ENCODE peak calls at places on chromosomes 12 and 14, in four cellular contexts. M is IMR-90, A is tibial artery, U is brain microvascular endothelial cell. Q is an unnamed sample. For H3K36me3, the result is how much of the 10 kb centered on the place peaks cover.

GRCh38 chr14:70094106-70094505 is 94.6 kb downstream of the SLC8A3 start:
- DNase-seq in M (no peak), A (no peak), U (no peak), Q (no peak)

GRCh38 chr12:125889742-125890141 is 824.5 kb downstream of the AACS start:
- DNase-seq in M (no peak), A (no peak), U (no peak), Q (no peak)

GRCh38 chr14:68506645-68507405 is 286.0 kb downstream of the ZFP36L1 start:
- DNase-seq in M (no peak), A (no peak), U (no peak), Q (no peak)

GRCh38 chr12:31899136-31899535 is 60.1 kb upstream of the RESF1 start:
- DNase-seq in M (no peak), A (no peak), U (no peak), Q (no peak)

GRCh38 chr12:115830633-115831032 is 446.9 kb downstream of the MED13L start:
- DNase-seq in M (no peak), A (no peak), U (no peak), Q (no peak)

GRCh38 chr12:47885012-47885501 is 19.7 kb downstream of the VDR start:
- DNase-seq in M (no peak), A (peak), U (no peak), Q (no peak)

GRCh38 chr14:64213079-64213478 is 81.1 kb downstream of the ESR2 start:
- DNase-seq in M (peak), A (no peak), U (no peak), Q (no peak)

GRCh38 chr12:120736404-120737331 is 11.0 kb downstream of the ACADS start:
- DNase-seq in M (no peak), A (no peak), U (no peak), Q (no peak)

GRCh38 chr12:115473257-115473956 is 789.4 kb upstream of the TBX3 start:
- DNase-seq in M (no peak), A (no peak), U (no peak), Q (peak)

GRCh38 chr12:14741153-14741552 is 44.8 kb upstream of the GUCY2C start:
- DNase-seq in M (no peak), A (no peak), U (no peak), Q (no peak)

GRCh38 chr12:78149459-78149858 is 318.8 kb downstream of the NAV3 start:
- DNase-seq in M (no peak), A (no peak), U (no peak), Q (no peak)

GRCh38 chr12:95073698-95074520 is 491 bp upstream of the NR2C1 start:
- DNase-seq in M (no peak), A (no peak), U (no peak), Q (no peak)

GRCh38 chr12:71007025-71007424 is 86.5 kb upstream of the PTPRR start:
- DNase-seq in M (no peak), A (no peak), U (no peak), Q (no peak)

DNA sequence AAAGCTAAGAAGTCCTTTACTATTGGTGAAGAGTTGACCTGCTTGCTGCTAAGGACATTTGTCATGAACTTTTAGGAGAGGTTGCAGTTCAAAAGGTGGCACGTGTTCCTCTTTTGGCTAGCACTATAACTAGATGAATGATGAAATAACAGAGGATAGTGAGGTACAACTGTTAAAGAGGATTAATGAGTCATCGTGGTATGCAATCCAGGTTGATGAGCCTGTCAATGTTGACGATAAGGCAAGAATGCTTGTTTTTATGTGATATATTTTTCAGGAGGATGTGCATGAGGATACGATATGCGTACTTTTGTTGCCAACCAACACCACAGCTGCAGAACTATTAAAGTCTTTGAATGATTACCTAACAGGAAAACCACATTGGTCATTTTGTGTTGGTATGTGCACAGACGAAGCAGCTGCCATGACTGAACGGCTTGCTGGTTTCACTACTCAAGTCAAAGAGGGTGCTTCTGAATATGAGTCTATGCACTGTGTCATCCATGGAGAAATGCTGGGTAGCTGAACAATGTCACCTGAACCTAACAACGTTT is 10.6 kb downstream of the CEP128 start:
- DNase-seq in M (peak), A (no peak), U (peak), Q (peak)
- H3K4me3 ChIP-seq in M (no peak), A (no peak), U (no peak), Q (no peak)

GRCh38 chr12:16046266-16046665 is 135.1 kb downstream of the DERA start:
- DNase-seq in M (no peak), A (no peak), U (no peak), Q (no peak)

GRCh38 chr12:16043480-16043879 is 132.3 kb downstream of the DERA start:
- DNase-seq in M (no peak), A (no peak), U (no peak), Q (no peak)

DNA sequence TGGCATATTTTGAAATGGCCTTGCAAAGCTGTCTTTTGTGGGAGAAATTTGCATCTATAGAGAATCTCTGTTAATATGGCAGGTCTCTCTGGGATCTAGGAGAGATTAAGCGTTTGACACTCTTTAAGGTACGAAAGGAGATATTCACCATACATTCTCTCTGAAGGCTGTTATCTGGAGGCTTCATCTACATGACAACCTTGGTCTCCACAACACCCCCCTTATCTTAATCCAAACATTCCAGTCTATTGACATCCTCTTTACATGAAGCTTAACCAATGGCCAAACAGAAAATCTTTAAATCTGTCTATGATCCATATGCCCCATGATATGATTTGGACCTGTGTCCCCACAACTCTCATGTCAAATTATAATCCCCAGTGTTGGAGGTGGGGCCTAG is 137.4 kb downstream of the DERA start:
- DNase-seq in M (no peak), A (no peak), U (peak), Q (no peak)
- H3K36me3 ChIP-seq in M (under half), A (under half), U (under half), Q (under half)

GRCh38 chr14:101583709-101584048 is 22.4 kb downstream of the DIO3 start:
- DNase-seq in M (no peak), A (no peak), U (no peak), Q (no peak)

GRCh38 chr14:101583006-101583708 is 21.9 kb downstream of the DIO3 start:
- DNase-seq in M (no peak), A (peak), U (no peak), Q (no peak)

GRCh38 chr14:101585211-101585610 is 23.9 kb downstream of the DIO3 start:
- DNase-seq in M (no peak), A (no peak), U (no peak), Q (no peak)

GRCh38 chr14:101582294-101582693 is 21.0 kb downstream of the DIO3 start:
- DNase-seq in M (no peak), A (peak), U (no peak), Q (no peak)

GRCh38 chr14:101584049-101584859 is 23.0 kb downstream of the DIO3 start:
- DNase-seq in M (no peak), A (peak), U (no peak), Q (peak)
- H3K4me3 ChIP-seq in M (no peak), A (peak), U (peak), Q (peak)

GRCh38 chr14:21210023-21210422 is 54.2 kb upstream of the OR5AU1 start:
- DNase-seq in M (no peak), A (no peak), U (no peak), Q (no peak)

GRCh38 chr14:21208554-21208953 is 52.7 kb upstream of the OR5AU1 start:
- DNase-seq in M (no peak), A (no peak), U (no peak), Q (no peak)

GRCh38 chr14:21206753-21207684 is 51.2 kb upstream of the OR5AU1 start:
- DNase-seq in M (no peak), A (no peak), U (no peak), Q (no peak)

GRCh38 chr14:21211509-21211908 is 55.6 kb upstream of the OR5AU1 start:
- DNase-seq in M (no peak), A (no peak), U (no peak), Q (no peak)

GRCh38 chr14:21209185-21209584 is 53.3 kb upstream of the OR5AU1 start:
- DNase-seq in M (no peak), A (no peak), U (no peak), Q (no peak)
- H3K36me3 ChIP-seq in M (under half), A (half or more), U (half or more), Q (half or more)

GRCh38 chr12:177336-177979 is 36.5 kb downstream of the SLC6A12 start:
- DNase-seq in M (no peak), A (no peak), U (no peak), Q (no peak)

GRCh38 chr12:176321-177181 is 37.4 kb downstream of the SLC6A12 start:
- DNase-seq in M (peak), A (no peak), U (peak), Q (peak)

GRCh38 chr12:175250-175649 is 38.7 kb downstream of the SLC6A12 start:
- DNase-seq in M (no peak), A (no peak), U (no peak), Q (no peak)

GRCh38 chr12:174596-174995 is 39.4 kb downstream of the SLC6A12 start:
- DNase-seq in M (no peak), A (no peak), U (no peak), Q (no peak)

GRCh38 chr12:175759-176158 is 38.2 kb downstream of the SLC6A12 start:
- DNase-seq in M (no peak), A (no peak), U (no peak), Q (no peak)
- H3K4me3 ChIP-seq in M (no peak), A (no peak), U (no peak), Q (no peak)

GRCh38 chr12:25100738-25101445 is 94.1 kb downstream of the DNAI7 start:
- DNase-seq in M (no peak), A (no peak), U (no peak), Q (no peak)
- H3K36me3 ChIP-seq in M (under half), A (under half), U (under half), Q (under half)

GRCh38 chr14:57933363-57933762 is 67.5 kb upstream of the SLC35F4 start:
- DNase-seq in M (no peak), A (no peak), U (no peak), Q (no peak)

GRCh38 chr14:57930241-57930975 is 64.5 kb upstream of the SLC35F4 start:
- DNase-seq in M (no peak), A (no peak), U (no peak), Q (no peak)

DNA sequence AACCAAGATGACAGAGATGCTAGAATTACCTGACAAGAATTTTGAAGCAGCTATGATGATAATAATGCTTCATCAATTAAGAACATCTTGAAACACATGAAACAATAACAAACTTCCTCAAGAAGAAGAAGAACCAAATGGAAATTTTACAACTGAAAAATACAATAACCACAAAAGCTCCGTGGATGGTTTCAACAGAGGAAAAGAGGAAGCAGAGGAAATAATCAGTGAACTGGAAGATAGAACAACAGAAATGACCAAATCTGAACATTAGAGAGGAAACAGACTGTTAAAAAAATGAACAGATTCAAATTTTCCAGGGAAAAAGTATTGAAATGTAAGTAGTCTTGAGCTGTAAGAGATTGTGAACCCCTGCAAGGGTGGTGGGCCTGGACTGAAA is 62.8 kb upstream of the SLC35F4 start:
- DNase-seq in M (no peak), A (no peak), U (no peak), Q (no peak)
- H3K4me3 ChIP-seq in M (no peak), A (no peak), U (no peak), Q (no peak)

DNA sequence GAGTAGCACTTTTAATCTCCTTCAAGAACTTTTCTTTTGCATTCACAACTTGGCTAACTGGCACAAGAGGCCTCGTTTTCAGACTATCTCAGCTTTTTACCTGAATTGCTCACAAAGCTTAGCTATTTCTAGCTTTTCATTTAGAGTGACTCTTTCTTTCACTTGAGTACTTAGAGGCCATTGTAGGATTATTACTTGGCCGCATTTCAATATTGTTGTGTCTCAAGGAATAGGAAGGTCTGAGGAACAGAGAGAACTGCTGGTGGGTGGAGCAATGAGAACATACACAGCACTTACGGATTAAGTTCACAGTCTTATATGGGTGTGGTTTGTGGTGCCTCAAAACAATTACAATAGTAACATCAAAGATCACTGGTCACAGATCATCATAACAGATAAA is 224.8 kb upstream of the NPAS3 start:
- DNase-seq in M (no peak), A (no peak), U (no peak), Q (no peak)
- H3K36me3 ChIP-seq in M (under half), A (under half), U (under half), Q (under half)

GRCh38 chr14:29243355-29243754 is 476.8 kb downstream of the FOXG1 start:
- DNase-seq in M (peak), A (no peak), U (no peak), Q (peak)
- H3K4me3 ChIP-seq in M (no peak), A (no peak), U (no peak), Q (no peak)

DNA sequence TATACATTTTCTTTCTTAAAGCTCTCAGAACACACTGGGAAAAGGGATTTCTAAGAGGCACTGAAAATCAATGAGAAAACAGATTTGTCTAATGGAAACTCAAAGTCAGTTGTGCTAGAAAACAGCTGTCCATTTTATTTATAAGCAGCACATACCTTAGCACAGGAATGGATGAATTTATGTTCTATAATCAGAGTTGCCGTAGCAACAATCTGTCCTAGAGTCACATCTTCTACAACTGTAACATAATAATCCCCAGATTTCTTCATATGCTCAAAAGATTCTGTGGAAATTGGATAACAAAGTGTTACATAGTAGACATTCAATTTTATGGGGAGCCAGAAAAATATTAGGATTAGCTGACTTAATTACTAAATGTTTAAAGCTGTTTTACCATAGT is 9.8 kb downstream of the GNPNAT1 start:
- DNase-seq in M (no peak), A (no peak), U (no peak), Q (no peak)
- H3K36me3 ChIP-seq in M (under half), A (under half), U (under half), Q (half or more)